ENCODE peak calls at places on chromosomes 6 and 20, in four cellular contexts. One of them, this sample, is unnamed.

GRCh38 chr6:48110436-48111142 is 408 bp downstream of the PTCHD4 start:
- DNase-seq in A549: no peak
- DNase-seq in H1: no peak
- DNase-seq in IMR-90: no peak
- DNase-seq in this sample: no peak

GRCh38 chr6:155274106-155274505 is 10.3 kb downstream of the CLDN20 start:
- DNase-seq in A549: no peak
- DNase-seq in H1: no peak
- DNase-seq in IMR-90: peak
- DNase-seq in this sample: no peak

GRCh38 chr6:34771727-34772126 is 14.4 kb downstream of the SNRPC start:
- DNase-seq in A549: no peak
- DNase-seq in H1: peak
- DNase-seq in IMR-90: peak
- DNase-seq in this sample: no peak

GRCh38 chr6:48111143-48111506 is at the start of gene PTCHD4:
- DNase-seq in A549: peak
- DNase-seq in H1: peak
- DNase-seq in IMR-90: peak
- DNase-seq in this sample: no peak

GRCh38 chr6:49551126-49551865 is 828 bp downstream of the C6orf141 start:
- DNase-seq in A549: peak
- DNase-seq in H1: peak
- DNase-seq in IMR-90: no peak
- DNase-seq in this sample: no peak

GRCh38 chr20:32966881-32967781 is 37.1 kb downstream of the SUN5 start:
- DNase-seq in A549: no peak
- DNase-seq in H1: no peak
- DNase-seq in IMR-90: no peak
- DNase-seq in this sample: no peak

GRCh38 chr6:12266571-12266970 is 23.6 kb upstream of the EDN1 start:
- DNase-seq in A549: no peak
- DNase-seq in H1: no peak
- DNase-seq in IMR-90: peak
- DNase-seq in this sample: no peak

GRCh38 chr6:21438986-21439352 is 154.6 kb upstream of the SOX4 start:
- DNase-seq in A549: no peak
- DNase-seq in H1: no peak
- DNase-seq in IMR-90: no peak
- DNase-seq in this sample: no peak

GRCh38 chr6:162157157-162157556 is 570.4 kb downstream of the PRKN start:
- DNase-seq in A549: no peak
- DNase-seq in H1: no peak
- DNase-seq in IMR-90: no peak
- DNase-seq in this sample: no peak

GRCh38 chr20:40506567-40506966 is 182.5 kb downstream of the MAFB start:
- DNase-seq in A549: peak
- DNase-seq in H1: no peak
- DNase-seq in IMR-90: peak
- DNase-seq in this sample: peak

GRCh38 chr6:147382945-147383554 is 125.4 kb upstream of the SAMD5 start:
- DNase-seq in A549: peak
- DNase-seq in H1: no peak
- DNase-seq in IMR-90: peak
- DNase-seq in this sample: peak

GRCh38 chr6:25026723-25027122 is 91.0 kb upstream of the RIPOR2 start:
- DNase-seq in A549: no peak
- DNase-seq in H1: no peak
- DNase-seq in IMR-90: no peak
- DNase-seq in this sample: no peak

GRCh38 chr6:112477125-112477524 is 130.0 kb downstream of the RFPL4B start:
- DNase-seq in A549: no peak
- DNase-seq in H1: no peak
- DNase-seq in IMR-90: no peak
- DNase-seq in this sample: no peak

GRCh38 chr20:555933-556332 is 12.3 kb upstream of the CSNK2A1 start:
- DNase-seq in A549: no peak
- DNase-seq in H1: no peak
- DNase-seq in IMR-90: peak
- DNase-seq in this sample: peak

GRCh38 chr6:113634352-113635163 is 222.6 kb upstream of the MARCKS start:
- DNase-seq in A549: peak
- DNase-seq in H1: no peak
- DNase-seq in IMR-90: peak
- DNase-seq in this sample: no peak

DNA sequence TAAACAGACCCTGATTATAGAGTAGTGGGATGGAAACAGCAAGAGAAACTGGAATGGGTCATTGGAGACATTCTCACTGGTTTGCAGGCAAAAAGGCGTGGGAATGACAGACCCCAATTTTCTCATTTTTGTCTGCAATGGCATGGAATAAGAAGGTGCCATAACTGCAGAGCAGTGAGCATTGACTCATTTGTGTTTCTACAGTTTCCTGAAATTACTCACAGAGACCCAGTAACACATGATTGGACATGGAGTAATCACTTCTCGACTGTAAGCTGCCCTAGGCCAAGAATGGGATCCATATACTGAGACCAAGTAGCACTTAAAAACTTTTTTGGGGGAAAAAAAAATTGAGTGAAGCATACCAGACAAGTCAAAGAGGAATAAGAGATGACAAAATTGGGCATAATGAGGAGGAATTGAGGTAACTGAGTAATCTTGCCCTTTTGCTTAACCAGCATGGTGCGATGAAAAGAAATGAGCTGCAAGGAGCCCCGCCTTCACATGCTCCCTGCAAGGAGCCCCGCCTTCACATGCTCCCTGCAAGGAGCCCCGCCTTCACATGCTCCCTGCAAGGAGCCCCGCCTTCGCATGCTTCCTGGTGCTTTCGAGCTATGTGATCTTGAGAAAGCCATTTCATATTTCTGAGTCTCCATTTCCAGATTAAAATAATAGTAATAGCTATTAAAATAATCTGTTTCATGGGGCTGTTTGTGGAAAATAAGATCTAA is 44.2 kb downstream of the NHSL1 start:
- DNase-seq in A549: peak
- DNase-seq in H1: no peak
- DNase-seq in IMR-90: no peak
- DNase-seq in this sample: peak
- TF ChIP-seq MAFK in A549: no peak
- TF ChIP-seq MAFK in H1: no peak
- TF ChIP-seq MAFK in IMR-90: no peak
- TF ChIP-seq MAFK in this sample: no peak

GRCh38 chr6:41191569-41191968 is 9.4 kb downstream of the TREML2 start:
- DNase-seq in A549: peak
- DNase-seq in H1: no peak
- DNase-seq in IMR-90: no peak
- DNase-seq in this sample: peak
- TF ChIP-seq MAFK in A549: no peak
- TF ChIP-seq MAFK in H1: no peak
- TF ChIP-seq MAFK in IMR-90: no peak
- TF ChIP-seq MAFK in this sample: no peak

DNA sequence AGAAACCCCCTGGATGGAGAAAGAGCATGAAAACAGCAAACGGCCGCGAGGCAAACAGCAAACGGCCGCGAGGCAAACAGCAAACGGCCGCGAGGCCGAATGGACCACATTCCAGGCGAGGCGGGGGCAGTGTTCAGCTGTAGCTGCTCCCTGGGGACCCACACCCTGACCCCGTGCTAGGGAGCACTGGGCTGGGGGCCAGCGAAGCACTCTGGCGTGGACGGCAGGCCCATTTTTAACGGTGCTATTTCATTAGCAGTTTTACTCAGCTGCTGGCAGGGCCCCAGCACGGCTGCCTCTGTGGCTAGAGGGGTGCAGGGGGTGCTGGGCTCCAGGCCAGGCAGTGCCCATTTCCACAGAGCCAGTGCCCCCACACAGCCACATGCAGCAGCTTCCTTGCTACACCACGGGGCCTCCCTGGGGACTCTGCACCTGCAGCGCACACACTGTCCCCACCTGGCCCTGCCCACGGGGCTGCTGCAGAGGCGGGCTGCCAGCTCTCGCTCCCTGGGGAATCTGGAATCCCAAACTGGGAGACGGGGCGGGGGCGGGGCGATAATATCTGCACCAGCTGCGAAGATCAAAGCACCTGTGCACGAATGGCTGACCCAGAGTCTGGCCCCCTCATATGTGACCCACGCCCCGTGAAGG is 35.6 kb upstream of the SLCO4A1 start:
- DNase-seq in A549: no peak
- DNase-seq in H1: no peak
- DNase-seq in IMR-90: no peak
- DNase-seq in this sample: no peak
- TF ChIP-seq MAFK in A549: no peak
- TF ChIP-seq MAFK in H1: no peak
- TF ChIP-seq MAFK in IMR-90: no peak
- TF ChIP-seq MAFK in this sample: no peak

GRCh38 chr20:23123886-23124285 is 37.8 kb upstream of the CD93 start:
- DNase-seq in A549: no peak
- DNase-seq in H1: no peak
- DNase-seq in IMR-90: no peak
- DNase-seq in this sample: no peak

GRCh38 chr20:23122959-23123655 is 37.0 kb upstream of the CD93 start:
- DNase-seq in A549: no peak
- DNase-seq in H1: no peak
- DNase-seq in IMR-90: no peak
- DNase-seq in this sample: no peak

GRCh38 chr20:23125625-23126191 is 39.6 kb upstream of the CD93 start:
- DNase-seq in A549: no peak
- DNase-seq in H1: no peak
- DNase-seq in IMR-90: peak
- DNase-seq in this sample: no peak

GRCh38 chr20:23126281-23127061 is 40.3 kb upstream of the CD93 start:
- DNase-seq in A549: no peak
- DNase-seq in H1: no peak
- DNase-seq in IMR-90: no peak
- DNase-seq in this sample: no peak

GRCh38 chr20:23125159-23125558 is 39.0 kb upstream of the CD93 start:
- DNase-seq in A549: no peak
- DNase-seq in H1: no peak
- DNase-seq in IMR-90: no peak
- DNase-seq in this sample: no peak
- TF ChIP-seq MAFK in A549: no peak
- TF ChIP-seq MAFK in H1: no peak
- TF ChIP-seq MAFK in IMR-90: no peak
- TF ChIP-seq MAFK in this sample: no peak

DNA sequence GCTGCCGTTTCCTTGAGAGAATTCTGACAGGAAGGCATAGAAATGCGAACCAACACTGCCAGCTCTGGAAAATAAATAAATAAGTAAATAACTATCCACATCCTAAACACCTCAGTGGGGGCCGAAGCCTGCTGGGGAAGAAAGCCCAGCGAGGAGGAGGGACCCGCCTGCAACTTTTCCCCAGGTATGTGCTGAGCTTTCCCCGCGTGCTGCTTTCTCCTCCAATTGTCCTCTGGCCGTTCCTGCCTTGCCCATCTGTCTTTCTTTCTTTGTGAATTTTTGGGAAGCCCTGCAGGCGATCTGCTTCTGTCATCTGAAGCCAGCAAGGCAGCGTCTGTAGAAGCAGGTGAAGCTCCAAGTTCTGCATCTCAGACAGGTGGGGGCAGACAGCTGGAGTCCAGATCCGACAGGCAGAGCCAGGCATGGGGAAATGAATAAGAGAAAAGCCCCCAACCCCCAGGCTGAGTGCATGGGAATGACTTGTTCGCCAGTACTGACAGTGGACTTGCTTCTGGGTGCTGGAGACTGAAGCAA is 49.2 kb upstream of the IL17A start:
- DNase-seq in A549: no peak
- DNase-seq in H1: no peak
- DNase-seq in IMR-90: no peak
- DNase-seq in this sample: no peak
- TF ChIP-seq MAFK in A549: no peak
- TF ChIP-seq MAFK in H1: no peak
- TF ChIP-seq MAFK in IMR-90: no peak
- TF ChIP-seq MAFK in this sample: no peak

DNA sequence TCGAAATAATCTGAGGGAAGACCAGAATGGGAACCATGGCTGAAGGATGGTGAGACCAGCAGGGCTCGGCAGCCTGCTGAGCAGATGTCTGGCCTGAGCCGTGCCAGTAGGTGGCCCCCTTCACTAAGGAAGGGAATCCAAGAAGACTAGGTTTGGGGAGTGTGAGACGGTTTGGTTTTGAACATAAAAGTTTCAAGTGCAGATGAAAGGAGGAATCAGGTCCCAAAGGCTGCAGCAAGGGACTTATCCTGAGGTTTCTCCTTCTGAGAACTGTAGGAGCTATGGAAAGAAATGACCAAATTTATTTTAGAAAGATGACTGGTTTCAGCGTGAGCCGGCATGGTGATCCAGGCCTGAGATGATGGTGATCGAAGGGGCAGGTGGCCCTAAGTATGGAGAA is 4.6 kb upstream of the OSER1 start:
- DNase-seq in A549: peak
- DNase-seq in H1: no peak
- DNase-seq in IMR-90: peak
- DNase-seq in this sample: peak
- TF ChIP-seq MAFK in A549: no peak
- TF ChIP-seq MAFK in H1: no peak
- TF ChIP-seq MAFK in IMR-90: no peak
- TF ChIP-seq MAFK in this sample: no peak

GRCh38 chr6:3222506-3223038 is 4.9 kb downstream of the TUBB2B start:
- DNase-seq in A549: no peak
- DNase-seq in H1: no peak
- DNase-seq in IMR-90: no peak
- DNase-seq in this sample: no peak
- TF ChIP-seq MAFK in A549: no peak
- TF ChIP-seq MAFK in H1: no peak
- TF ChIP-seq MAFK in IMR-90: no peak
- TF ChIP-seq MAFK in this sample: no peak

This sample was measured in K562.